ENCODE peak calls at places on chromosomes 11 and 22, in seven cellular contexts. One of them, this sample, is unnamed.

GRCh38 chr11:108576523-108576922 is 17.0 kb downstream of the EXPH5 start:
- DNase-seq in trophoblast cell: no peak
- DNase-seq in H9: no peak
- DNase-seq in IMR-90: no peak
- DNase-seq in neuronal stem cell: no peak
- DNase-seq in mesendoderm: no peak
- DNase-seq in H1: no peak
- DNase-seq in this sample: no peak

GRCh38 chr11:108316061-108316460 is 93.2 kb downstream of the ATM start:
- DNase-seq in mesendoderm: peak
- DNase-seq in trophoblast cell: no peak
- DNase-seq in neuronal stem cell: no peak
- DNase-seq in H1: no peak
- DNase-seq in IMR-90: no peak
- DNase-seq in H9: no peak
- DNase-seq in this sample: no peak

GRCh38 chr22:28141614-28142013 is 222.6 kb upstream of the PITPNB start:
- DNase-seq in H9: no peak
- DNase-seq in neuronal stem cell: no peak
- DNase-seq in H1: no peak
- DNase-seq in IMR-90: peak
- DNase-seq in mesendoderm: no peak
- DNase-seq in trophoblast cell: no peak
- DNase-seq in this sample: peak

GRCh38 chr11:115911656-115912055 is 407.4 kb upstream of the CADM1 start:
- DNase-seq in H1: no peak
- DNase-seq in mesendoderm: no peak
- DNase-seq in IMR-90: no peak
- DNase-seq in neuronal stem cell: peak
- DNase-seq in H9: no peak
- DNase-seq in trophoblast cell: no peak
- DNase-seq in this sample: no peak

GRCh38 chr11:30889116-30889765 is 303.1 kb upstream of the MPPED2 start:
- DNase-seq in trophoblast cell: no peak
- DNase-seq in mesendoderm: peak
- DNase-seq in IMR-90: peak
- DNase-seq in H9: no peak
- DNase-seq in neuronal stem cell: no peak
- DNase-seq in H1: no peak
- DNase-seq in this sample: peak

GRCh38 chr11:114081641-114082414 is 22.3 kb downstream of the ZBTB16 start:
- DNase-seq in H9: no peak
- DNase-seq in mesendoderm: no peak
- DNase-seq in neuronal stem cell: no peak
- DNase-seq in H1: no peak
- DNase-seq in IMR-90: no peak
- DNase-seq in trophoblast cell: no peak
- DNase-seq in this sample: peak

GRCh38 chr11:7904910-7905309 is 26.2 kb downstream of the OR10A6 start:
- DNase-seq in neuronal stem cell: no peak
- DNase-seq in IMR-90: peak
- DNase-seq in H1: no peak
- DNase-seq in trophoblast cell: peak
- DNase-seq in mesendoderm: peak
- DNase-seq in H9: no peak
- DNase-seq in this sample: no peak

GRCh38 chr11:63813563-63814382 is 517 bp downstream of the SPINDOC start:
- DNase-seq in IMR-90: peak
- DNase-seq in neuronal stem cell: peak
- DNase-seq in mesendoderm: peak
- DNase-seq in trophoblast cell: peak
- DNase-seq in H1: no peak
- DNase-seq in H9: no peak
- DNase-seq in this sample: peak

GRCh38 chr22:48380016-48380665 is 1447.5 kb downstream of the BRD1 start:
- DNase-seq in mesendoderm: no peak
- DNase-seq in trophoblast cell: no peak
- DNase-seq in IMR-90: no peak
- DNase-seq in neuronal stem cell: no peak
- DNase-seq in H1: no peak
- DNase-seq in H9: no peak
- DNase-seq in this sample: no peak

GRCh38 chr22:31150615-31151014 is 9.4 kb upstream of the RNF185 start:
- DNase-seq in IMR-90: no peak
- DNase-seq in H1: no peak
- DNase-seq in neuronal stem cell: no peak
- DNase-seq in mesendoderm: no peak
- DNase-seq in trophoblast cell: no peak
- DNase-seq in H9: no peak
- DNase-seq in this sample: no peak

GRCh38 chr11:78742430-78742829 is 167.8 kb upstream of the NARS2 start:
- DNase-seq in H9: no peak
- DNase-seq in trophoblast cell: no peak
- DNase-seq in neuronal stem cell: no peak
- DNase-seq in H1: no peak
- DNase-seq in IMR-90: peak
- DNase-seq in mesendoderm: no peak
- DNase-seq in this sample: no peak

GRCh38 chr11:45485070-45485716 is 180.2 kb downstream of the CHST1 start:
- DNase-seq in neuronal stem cell: no peak
- DNase-seq in IMR-90: no peak
- DNase-seq in trophoblast cell: no peak
- DNase-seq in mesendoderm: peak
- DNase-seq in H1: no peak
- DNase-seq in H9: no peak
- DNase-seq in this sample: no peak

GRCh38 chr22:26785942-26786341 is 128.6 kb downstream of the MIAT start:
- DNase-seq in mesendoderm: no peak
- DNase-seq in IMR-90: no peak
- DNase-seq in neuronal stem cell: no peak
- DNase-seq in H1: no peak
- DNase-seq in trophoblast cell: no peak
- DNase-seq in H9: no peak
- DNase-seq in this sample: no peak

GRCh38 chr11:112219476-112220232 is 6.6 kb upstream of the PTS start:
- DNase-seq in neuronal stem cell: peak
- DNase-seq in mesendoderm: peak
- DNase-seq in H9: peak
- DNase-seq in trophoblast cell: peak
- DNase-seq in IMR-90: peak
- DNase-seq in H1: no peak
- DNase-seq in this sample: peak

GRCh38 chr11:112223125-112223524 is 3.1 kb upstream of the PTS start:
- DNase-seq in mesendoderm: no peak
- DNase-seq in H1: no peak
- DNase-seq in trophoblast cell: no peak
- DNase-seq in IMR-90: peak
- DNase-seq in neuronal stem cell: no peak
- DNase-seq in H9: no peak
- DNase-seq in this sample: no peak

GRCh38 chr11:112223754-112224532 is 2.3 kb upstream of the PTS start:
- DNase-seq in neuronal stem cell: no peak
- DNase-seq in H1: no peak
- DNase-seq in trophoblast cell: no peak
- DNase-seq in mesendoderm: no peak
- DNase-seq in H9: no peak
- DNase-seq in IMR-90: no peak
- DNase-seq in this sample: no peak

GRCh38 chr11:112222303-112222702 is 3.9 kb upstream of the PTS start:
- DNase-seq in neuronal stem cell: no peak
- DNase-seq in IMR-90: no peak
- DNase-seq in trophoblast cell: no peak
- DNase-seq in H1: no peak
- DNase-seq in mesendoderm: no peak
- DNase-seq in H9: no peak
- DNase-seq in this sample: no peak

DNA sequence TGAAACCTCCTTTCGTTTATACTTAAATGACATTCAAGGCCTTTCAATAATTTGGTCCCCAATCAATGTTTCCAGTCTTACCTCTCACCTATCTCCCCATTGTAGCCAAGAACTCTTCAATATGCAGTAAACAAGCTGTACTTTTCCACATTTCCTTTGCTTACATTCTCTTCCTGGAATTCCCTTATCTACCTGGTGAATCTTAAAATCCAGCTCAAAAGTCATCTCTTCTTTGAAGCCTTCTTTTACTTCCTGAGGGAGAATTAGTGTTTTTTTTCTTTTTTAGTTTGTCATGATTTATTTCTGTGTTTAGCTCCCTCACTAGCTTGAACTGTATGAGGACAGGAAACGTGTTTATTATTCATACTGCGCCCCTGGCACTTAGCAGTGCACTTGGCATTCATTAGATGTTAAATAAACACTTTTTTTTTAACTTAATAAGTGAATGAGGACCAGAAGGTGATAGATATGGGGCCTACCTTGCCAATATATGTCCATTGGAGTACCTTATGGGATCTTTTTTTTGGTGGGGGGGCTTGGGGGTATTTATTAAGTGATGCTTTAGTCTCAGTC is 4.9 kb upstream of the PTS start:
- DNase-seq in H1: no peak
- DNase-seq in neuronal stem cell: no peak
- DNase-seq in H9: no peak
- DNase-seq in trophoblast cell: peak
- DNase-seq in IMR-90: no peak
- DNase-seq in mesendoderm: peak
- DNase-seq in this sample: no peak
- H2BK5ac ChIP-seq in H1: no peak
- H2BK5ac ChIP-seq in neuronal stem cell: no peak
- H2BK5ac ChIP-seq in H9: no peak
- H2BK5ac ChIP-seq in trophoblast cell: peak
- H2BK5ac ChIP-seq in IMR-90: no peak
- H2BK5ac ChIP-seq in mesendoderm: no peak
- H2BK5ac ChIP-seq in this sample: no peak

DNA sequence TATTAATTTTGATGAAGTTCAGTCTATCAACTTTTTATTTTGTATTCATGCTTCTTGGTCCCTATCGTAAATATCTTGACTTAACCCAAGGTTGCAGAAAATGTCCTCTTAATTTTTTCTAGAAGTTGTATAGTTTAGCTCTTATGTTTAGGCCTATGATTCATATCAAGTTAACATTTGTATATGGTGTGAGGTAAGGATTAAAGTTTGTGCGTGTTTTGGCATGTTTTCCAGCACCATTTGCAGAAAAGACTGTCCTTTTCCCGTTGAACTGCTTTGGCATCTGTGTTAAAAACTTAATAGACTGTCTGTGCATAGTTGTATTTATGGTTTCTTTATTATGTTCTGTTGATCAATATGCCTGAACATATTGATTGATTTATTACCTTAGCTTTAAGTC is 42.3 kb downstream of the ARHGEF12 start:
- DNase-seq in mesendoderm: no peak
- DNase-seq in neuronal stem cell: no peak
- DNase-seq in trophoblast cell: no peak
- DNase-seq in H1: no peak
- DNase-seq in H9: no peak
- DNase-seq in IMR-90: no peak
- DNase-seq in this sample: no peak
- H3K18ac ChIP-seq in mesendoderm: no peak
- H3K18ac ChIP-seq in neuronal stem cell: no peak
- H3K18ac ChIP-seq in trophoblast cell: no peak
- H3K18ac ChIP-seq in H1: no peak
- H3K18ac ChIP-seq in H9: no peak
- H3K18ac ChIP-seq in IMR-90: peak
- H3K18ac ChIP-seq in this sample: no peak

DNA sequence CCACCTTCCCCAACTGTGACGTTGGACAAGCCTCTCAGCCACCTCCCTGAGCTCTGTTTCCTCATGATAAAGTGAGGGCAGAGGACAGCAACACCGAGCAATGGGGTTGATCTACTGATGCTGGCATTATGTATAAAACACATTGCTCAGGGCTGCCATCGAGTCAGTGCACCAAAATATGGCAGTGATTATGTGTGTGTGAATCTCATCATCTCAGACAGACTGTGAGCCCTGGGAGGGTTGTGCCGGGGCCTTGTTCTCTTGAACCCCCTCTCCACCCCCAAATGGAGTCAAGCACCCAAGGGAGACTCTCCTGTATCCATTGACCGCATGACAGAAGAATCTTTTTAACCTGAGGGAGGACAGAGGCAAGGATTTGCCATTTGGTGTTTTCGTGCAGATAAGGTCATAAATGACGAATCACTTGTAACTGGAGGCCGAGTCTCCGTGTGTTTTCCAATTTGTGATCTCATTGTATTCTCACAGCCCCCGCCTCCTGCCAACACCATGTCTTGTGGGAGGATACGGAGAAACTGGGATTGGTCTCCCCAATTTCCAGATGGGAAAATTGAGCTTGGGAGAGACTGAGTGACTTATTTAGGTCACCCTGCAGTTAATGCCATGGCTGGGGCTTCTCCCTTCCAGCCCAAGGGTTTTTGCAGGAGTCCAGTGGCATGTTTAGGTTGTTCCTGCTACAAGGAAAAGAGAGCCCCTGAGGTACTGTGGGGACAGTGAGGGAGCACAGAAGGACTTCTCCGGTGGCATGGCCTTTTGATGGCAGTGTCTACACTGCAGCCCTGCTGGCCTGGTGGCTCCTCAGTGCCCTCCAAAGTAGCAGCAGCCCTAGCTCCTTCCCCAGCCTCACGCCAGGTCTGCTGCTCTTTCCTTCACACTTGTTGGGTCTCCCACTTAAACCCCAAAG is 52.4 kb downstream of the CHRDL2 start:
- DNase-seq in trophoblast cell: no peak
- DNase-seq in H1: no peak
- DNase-seq in neuronal stem cell: no peak
- DNase-seq in mesendoderm: no peak
- DNase-seq in H9: peak
- DNase-seq in IMR-90: peak
- DNase-seq in this sample: no peak
- H3K23ac ChIP-seq in trophoblast cell: no peak
- H3K23ac ChIP-seq in H1: no peak
- H3K23ac ChIP-seq in neuronal stem cell: no peak
- H3K23ac ChIP-seq in mesendoderm: no peak
- H3K23ac ChIP-seq in H9: no peak
- H3K23ac ChIP-seq in IMR-90: no peak
- H3K23ac ChIP-seq in this sample: no peak

DNA sequence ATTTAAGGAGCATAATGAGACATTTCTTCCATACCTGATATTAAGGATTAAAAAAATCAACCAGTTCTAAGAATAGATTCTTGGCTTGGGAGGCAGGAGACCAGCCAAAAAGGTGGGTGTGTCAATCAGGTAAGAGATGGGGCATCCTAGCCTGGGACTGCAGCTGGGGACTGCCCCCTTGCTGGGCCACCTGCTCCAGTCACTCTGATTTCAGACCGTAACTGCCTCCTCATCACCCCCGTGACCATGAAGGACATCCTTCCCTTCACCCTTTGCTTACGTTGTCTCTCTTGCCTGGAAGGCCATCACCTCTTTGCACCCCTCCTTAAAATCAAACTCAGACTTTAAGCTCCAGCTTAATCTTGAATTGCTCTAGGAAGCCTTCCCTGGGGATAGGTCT is 17.9 kb downstream of the PTPN5 start:
- DNase-seq in neuronal stem cell: no peak
- DNase-seq in H1: no peak
- DNase-seq in trophoblast cell: no peak
- DNase-seq in mesendoderm: no peak
- DNase-seq in IMR-90: no peak
- DNase-seq in H9: no peak
- DNase-seq in this sample: no peak
- H2BK5ac ChIP-seq in neuronal stem cell: no peak
- H2BK5ac ChIP-seq in H1: no peak
- H2BK5ac ChIP-seq in trophoblast cell: no peak
- H2BK5ac ChIP-seq in mesendoderm: no peak
- H2BK5ac ChIP-seq in IMR-90: no peak
- H2BK5ac ChIP-seq in H9: no peak
- H2BK5ac ChIP-seq in this sample: no peak